ENCODE peak calls at places on chromosomes 7 and 10, in ten cellular contexts. One of them, this sample, is unnamed.

GRCh38 chr7:130351664-130352015 is 7.0 kb downstream of the CPA5 start:
- DNase-seq in non-pigmented ciliary epithelial cell: no peak
- DNase-seq in NCI-H146: no peak
- DNase-seq in iPS DF 6.9: no peak
- DNase-seq in T follicular helper cell: no peak
- DNase-seq in stimulated activated CD8-positive, alpha-beta memory T cell treated with anti-CD3 and anti-CD28 coated beads, Interleukin-2, amount 100 ng/mL, for 1 hour: no peak
- DNase-seq in NCI-H1092: peak; percentile 83
- DNase-seq in GM10248: no peak
- DNase-seq in ecto neural progenitor cell: no peak
- DNase-seq in mesothelial cell of epicardium: no peak
- DNase-seq in this sample: no peak

GRCh38 chr10:16863766-16864165 is 46.5 kb upstream of the RSU1 start:
- DNase-seq in non-pigmented ciliary epithelial cell: no peak
- DNase-seq in NCI-H146: no peak
- DNase-seq in iPS DF 6.9: no peak
- DNase-seq in T follicular helper cell: no peak
- DNase-seq in stimulated activated CD8-positive, alpha-beta memory T cell treated with anti-CD3 and anti-CD28 coated beads, Interleukin-2, amount 100 ng/mL, for 1 hour: no peak
- DNase-seq in NCI-H1092: no peak
- DNase-seq in GM10248: no peak
- DNase-seq in ecto neural progenitor cell: no peak
- DNase-seq in mesothelial cell of epicardium: no peak
- DNase-seq in this sample: no peak

GRCh38 chr10:102741848-102742247 is 1.9 kb upstream of the WBP1L start:
- DNase-seq in non-pigmented ciliary epithelial cell: no peak
- DNase-seq in NCI-H146: no peak
- DNase-seq in iPS DF 6.9: no peak
- DNase-seq in T follicular helper cell: no peak
- DNase-seq in stimulated activated CD8-positive, alpha-beta memory T cell treated with anti-CD3 and anti-CD28 coated beads, Interleukin-2, amount 100 ng/mL, for 1 hour: no peak
- DNase-seq in NCI-H1092: no peak
- DNase-seq in GM10248: no peak
- DNase-seq in ecto neural progenitor cell: no peak
- DNase-seq in mesothelial cell of epicardium: no peak
- DNase-seq in this sample: no peak

GRCh38 chr7:142181211-142181610 is 69.7 kb downstream of the MGAM2 start:
- DNase-seq in non-pigmented ciliary epithelial cell: no peak
- DNase-seq in NCI-H146: no peak
- DNase-seq in iPS DF 6.9: no peak
- DNase-seq in T follicular helper cell: no peak
- DNase-seq in stimulated activated CD8-positive, alpha-beta memory T cell treated with anti-CD3 and anti-CD28 coated beads, Interleukin-2, amount 100 ng/mL, for 1 hour: no peak
- DNase-seq in NCI-H1092: no peak
- DNase-seq in GM10248: no peak
- DNase-seq in ecto neural progenitor cell: no peak
- DNase-seq in mesothelial cell of epicardium: no peak
- DNase-seq in this sample: no peak

GRCh38 chr10:110504111-110504735 is 6.5 kb downstream of the DUSP5 start:
- DNase-seq in non-pigmented ciliary epithelial cell: no peak
- DNase-seq in NCI-H146: no peak
- DNase-seq in iPS DF 6.9: no peak
- DNase-seq in T follicular helper cell: no peak
- DNase-seq in stimulated activated CD8-positive, alpha-beta memory T cell treated with anti-CD3 and anti-CD28 coated beads, Interleukin-2, amount 100 ng/mL, for 1 hour: peak; percentile 26
- DNase-seq in NCI-H1092: no peak
- DNase-seq in GM10248: peak; percentile 83
- DNase-seq in ecto neural progenitor cell: no peak
- DNase-seq in mesothelial cell of epicardium: no peak
- DNase-seq in this sample: no peak

GRCh38 chr7:31066516-31067130 is 14.5 kb downstream of the ADCYAP1R1 start:
- DNase-seq in non-pigmented ciliary epithelial cell: no peak
- DNase-seq in NCI-H146: no peak
- DNase-seq in iPS DF 6.9: no peak
- DNase-seq in T follicular helper cell: no peak
- DNase-seq in stimulated activated CD8-positive, alpha-beta memory T cell treated with anti-CD3 and anti-CD28 coated beads, Interleukin-2, amount 100 ng/mL, for 1 hour: no peak
- DNase-seq in NCI-H1092: peak; percentile 19
- DNase-seq in GM10248: no peak
- DNase-seq in ecto neural progenitor cell: no peak
- DNase-seq in mesothelial cell of epicardium: no peak
- DNase-seq in this sample: no peak

GRCh38 chr7:11988186-11988585 is 156.2 kb upstream of the THSD7A start:
- DNase-seq in non-pigmented ciliary epithelial cell: no peak
- DNase-seq in NCI-H146: peak; percentile 1
- DNase-seq in iPS DF 6.9: no peak
- DNase-seq in T follicular helper cell: no peak
- DNase-seq in stimulated activated CD8-positive, alpha-beta memory T cell treated with anti-CD3 and anti-CD28 coated beads, Interleukin-2, amount 100 ng/mL, for 1 hour: no peak
- DNase-seq in NCI-H1092: no peak
- DNase-seq in GM10248: no peak
- DNase-seq in ecto neural progenitor cell: no peak
- DNase-seq in mesothelial cell of epicardium: no peak
- DNase-seq in this sample: no peak

GRCh38 chr10:79075418-79075817 is 6.7 kb downstream of the ZMIZ1 start:
- DNase-seq in non-pigmented ciliary epithelial cell: no peak
- DNase-seq in NCI-H146: no peak
- DNase-seq in iPS DF 6.9: no peak
- DNase-seq in T follicular helper cell: no peak
- DNase-seq in stimulated activated CD8-positive, alpha-beta memory T cell treated with anti-CD3 and anti-CD28 coated beads, Interleukin-2, amount 100 ng/mL, for 1 hour: no peak
- DNase-seq in NCI-H1092: no peak
- DNase-seq in GM10248: no peak
- DNase-seq in ecto neural progenitor cell: no peak
- DNase-seq in mesothelial cell of epicardium: no peak
- DNase-seq in this sample: no peak

GRCh38 chr10:59091239-59091638 is 85.2 kb upstream of the PHYHIPL start:
- DNase-seq in non-pigmented ciliary epithelial cell: no peak
- DNase-seq in NCI-H146: no peak
- DNase-seq in iPS DF 6.9: no peak
- DNase-seq in T follicular helper cell: no peak
- DNase-seq in stimulated activated CD8-positive, alpha-beta memory T cell treated with anti-CD3 and anti-CD28 coated beads, Interleukin-2, amount 100 ng/mL, for 1 hour: no peak
- DNase-seq in NCI-H1092: no peak
- DNase-seq in GM10248: no peak
- DNase-seq in ecto neural progenitor cell: no peak
- DNase-seq in mesothelial cell of epicardium: no peak
- DNase-seq in this sample: no peak

GRCh38 chr7:27745064-27745583 is 5.2 kb downstream of the TAX1BP1 start:
- DNase-seq in non-pigmented ciliary epithelial cell: no peak
- DNase-seq in NCI-H146: peak; percentile 3
- DNase-seq in iPS DF 6.9: peak; percentile 18
- DNase-seq in T follicular helper cell: no peak
- DNase-seq in stimulated activated CD8-positive, alpha-beta memory T cell treated with anti-CD3 and anti-CD28 coated beads, Interleukin-2, amount 100 ng/mL, for 1 hour: no peak
- DNase-seq in NCI-H1092: no peak
- DNase-seq in GM10248: no peak
- DNase-seq in ecto neural progenitor cell: no peak
- DNase-seq in mesothelial cell of epicardium: no peak
- DNase-seq in this sample: no peak

This sample was measured in T-helper 22 cell.